ENCODE peak calls at places on chromosomes 7 and 10, in nine cellular contexts. M is stimulated activated CD4-positive, alpha-beta T cell treated with anti-CD3 and anti-CD28 coated beads, Interleukin-2, amount 100 ng/mL, for 24 hours; O is fibroblast of lung; H is stimulated activated CD8-positive, alpha-beta memory T cell treated with anti-CD3 and anti-CD28 coated beads, Interleukin-12 subunit alpha, Interleukin-12 subunit beta, amount 100 ng/mL, for 1 hour; R is GM20000; E is H54; T is COR-L47; D is OCI-LY7; A is Calu3. B is an unnamed sample.

GRCh38 chr10:114652402-114653368 is 5.4 kb downstream of the ABLIM1 start:
- DNase-seq in M (no peak), O (no peak), H (no peak), R (no peak), E (no peak), T (no peak), D (no peak), A (no peak), B (no peak)

GRCh38 chr10:127345231-127345965 is 149.0 kb upstream of the INSYN2A start:
- DNase-seq in M (no peak), O (no peak), H (no peak), R (no peak), E (no peak), T (no peak), D (no peak), A (no peak), B (no peak)

GRCh38 chr7:149753370-149754233 is 19.8 kb downstream of the ZNF467 start:
- DNase-seq in M (no peak), O (no peak), H (no peak), R (no peak), E (peak; percentile 40), T (peak; percentile 45), D (no peak), A (peak; percentile 67), B (no peak)

GRCh38 chr7:18700147-18700546 is 204.6 kb downstream of the HDAC9 start:
- DNase-seq in M (no peak), O (no peak), H (no peak), R (peak; percentile 10), E (no peak), T (no peak), D (peak; percentile 40), A (peak; percentile 14), B (no peak)

GRCh38 chr10:9342865-9343450 is 1288.5 kb downstream of the GATA3 start:
- DNase-seq in M (no peak), O (peak; percentile 37), H (no peak), R (peak; percentile 19), E (no peak), T (no peak), D (peak; percentile 60), A (peak; percentile 2), B (peak; percentile 27)

GRCh38 chr7:150382123-150382843 is 3.2 kb downstream of the ZNF775 start:
- DNase-seq in M (no peak), O (no peak), H (no peak), R (no peak), E (no peak), T (no peak), D (no peak), A (no peak), B (no peak)

GRCh38 chr7:74272305-74273038 is 16.7 kb upstream of the CLIP2 start:
- DNase-seq in M (no peak), O (peak; percentile 97), H (no peak), R (peak; percentile 85), E (peak; percentile 76), T (no peak), D (peak; percentile 85), A (peak; percentile 46), B (peak; percentile 89)

GRCh38 chr10:74039561-74040145 is 41.7 kb downstream of the VCL start:
- DNase-seq in M (no peak), O (peak; percentile 70), H (no peak), R (no peak), E (no peak), T (no peak), D (no peak), A (no peak), B (no peak)

B was measured in retinal pigment epithelial cell.